ENCODE peak calls at places on chromosomes 1 and 21, in eight cellular contexts. V is tibial artery; T is central memory CD8-positive, alpha-beta T cell; F is activated CD4-positive, alpha-beta T cell treated with anti-CD3 and anti-CD28 coated beads, Interleukin-2, amount 10 ng/mL, durations not matched to agents 7 days and 5 days; A is iPS DF 6.9; L is stimulated activated CD4-positive, alpha-beta T cell treated with anti-CD3 and anti-CD28 coated beads, Interleukin-15, amount 100 ng/mL, for 1 hour; Q is Right ventricle myocardium inferior; K is HT-29. S is an unnamed sample.

GRCh38 chr1:55685560-55685959 is 470.4 kb upstream of the USP24 start:
- DNase-seq in V (no peak), T (no peak), F (no peak), A (no peak), L (no peak), Q (no peak), K (no peak), S (no peak)

GRCh38 chr1:244762629-244763028 is 72.8 kb upstream of the COX20 start:
- DNase-seq in V (no peak), T (no peak), F (no peak), A (no peak), L (no peak), Q (no peak), K (no peak), S (no peak)

GRCh38 chr1:60108223-60108622 is 34.7 kb upstream of the C1orf87 start:
- DNase-seq in V (no peak), T (no peak), F (no peak), A (no peak), L (no peak), Q (no peak), K (no peak), S (no peak)

GRCh38 chr1:224435318-224435763 is 744 bp upstream of the WDR26 start:
- DNase-seq in V (peak; percentile 67), T (no peak), F (no peak), A (no peak), L (no peak), Q (no peak), K (peak; percentile 39), S (no peak)

GRCh38 chr1:154352245-154352580 is 26.9 kb downstream of the ATP8B2 start:
- DNase-seq in V (no peak), T (no peak), F (no peak), A (no peak), L (no peak), Q (no peak), K (no peak), S (no peak)

GRCh38 chr1:99361406-99361805 is 97.1 kb downstream of the PLPPR4 start:
- DNase-seq in V (no peak), T (no peak), F (no peak), A (no peak), L (no peak), Q (no peak), K (no peak), S (no peak)

GRCh38 chr1:224668991-224669390 is 52.9 kb downstream of the CNIH3 start:
- DNase-seq in V (no peak), T (no peak), F (no peak), A (no peak), L (no peak), Q (no peak), K (no peak), S (no peak)

GRCh38 chr1:68331117-68331865 is 99.0 kb upstream of the WLS start:
- DNase-seq in V (no peak), T (no peak), F (no peak), A (no peak), L (no peak), Q (no peak), K (no peak), S (no peak)

GRCh38 chr1:208569181-208569580 is 325.0 kb upstream of the PLXNA2 start:
- DNase-seq in V (no peak), T (no peak), F (no peak), A (no peak), L (no peak), Q (no peak), K (no peak), S (no peak)

GRCh38 chr1:110283677-110284076 is 55.5 kb upstream of the RBM15 start:
- DNase-seq in V (no peak), T (no peak), F (no peak), A (no peak), L (no peak), Q (no peak), K (no peak), S (no peak)

GRCh38 chr1:26923711-26924110 is 2.2 kb downstream of the NUDC start:
- DNase-seq in V (no peak), T (no peak), F (no peak), A (no peak), L (no peak), Q (no peak), K (no peak), S (no peak)

GRCh38 chr1:190067592-190067991 is 410.1 kb downstream of the BRINP3 start:
- DNase-seq in V (no peak), T (no peak), F (no peak), A (no peak), L (no peak), Q (no peak), K (peak; percentile 24), S (no peak)

GRCh38 chr1:192877283-192877886 is 68.5 kb downstream of the RGS2 start:
- DNase-seq in V (no peak), T (no peak), F (no peak), A (no peak), L (no peak), Q (no peak), K (no peak), S (no peak)

GRCh38 chr1:53195913-53196484 is 625 bp upstream of the CPT2 start:
- DNase-seq in V (no peak), T (no peak), F (no peak), A (no peak), L (no peak), Q (no peak), K (no peak), S (no peak)

GRCh38 chr21:37748351-37748750 is 167.9 kb downstream of the KCNJ6 start:
- DNase-seq in V (no peak), T (no peak), F (no peak), A (no peak), L (no peak), Q (no peak), K (no peak), S (no peak)

GRCh38 chr1:156909671-156910070 is 10.8 kb upstream of the LRRC71 start:
- DNase-seq in V (no peak), T (no peak), F (no peak), A (no peak), L (no peak), Q (no peak), K (no peak), S (no peak)

GRCh38 chr1:165344736-165345135 is 11.8 kb downstream of the LMX1A start:
- DNase-seq in V (no peak), T (no peak), F (no peak), A (no peak), L (no peak), Q (no peak), K (no peak), S (no peak)

GRCh38 chr1:8021676-8022266 is 4.3 kb downstream of the ERRFI1 start:
- DNase-seq in V (no peak), T (no peak), F (no peak), A (no peak), L (no peak), Q (no peak), K (peak; percentile 67), S (no peak)

GRCh38 chr1:84027368-84027767 is 28.4 kb upstream of the TTLL7 start:
- DNase-seq in V (no peak), T (no peak), F (no peak), A (no peak), L (no peak), Q (no peak), K (no peak), S (no peak)

GRCh38 chr1:93845554-93846150 is 33.4 kb downstream of the DNTTIP2 start:
- DNase-seq in V (no peak), T (no peak), F (peak; percentile 28), A (no peak), L (no peak), Q (no peak), K (no peak), S (no peak)

GRCh38 chr1:17099941-17100340 is 19.3 kb downstream of the PADI2 start:
- DNase-seq in V (no peak), T (no peak), F (no peak), A (no peak), L (no peak), Q (no peak), K (no peak), S (no peak)

GRCh38 chr1:63971557-63971956 is 197.7 kb downstream of the ROR1 start:
- DNase-seq in V (no peak), T (no peak), F (no peak), A (no peak), L (no peak), Q (no peak), K (peak; percentile 79), S (no peak)

GRCh38 chr1:41512701-41513387 is 28.4 kb upstream of the EDN2 start:
- DNase-seq in V (no peak), T (no peak), F (no peak), A (no peak), L (no peak), Q (peak; percentile 31), K (no peak), S (no peak)

GRCh38 chr21:45550552-45551210 is 8.4 kb upstream of the SLC19A1 start:
- DNase-seq in V (peak; percentile 55), T (no peak), F (peak; percentile 53), A (no peak), L (no peak), Q (peak; percentile 75), K (no peak), S (no peak)

GRCh38 chr1:210477328-210477924 is 148.7 kb downstream of the HHAT start:
- DNase-seq in V (no peak), T (no peak), F (no peak), A (no peak), L (no peak), Q (no peak), K (peak; percentile 24), S (no peak)